ENCODE peak calls at places on chromosomes 4 and X, in five cellular contexts. Q is breast epithelium, Z is cardiac muscle cell, K is thyroid gland, F is upper lobe of right lung. E is an unnamed sample. For H3K4me1, the result is how much of the 10 kb centered on the place peaks cover.

GRCh38 chr4:185713272-185713671 is 98.7 kb downstream of the SORBS2 start:
- DNase-seq in K (no peak), Q (no peak), Z (no peak), F (no peak), E (no peak)

GRCh38 chr4:37770016-37770415 is 56.5 kb upstream of the PGM2 start:
- DNase-seq in Q (no peak), K (no peak), Z (no peak), F (no peak), E (no peak)

GRCh38 chr4:53702334-53703266 is 111.3 kb upstream of the LNX1 start:
- DNase-seq in Q (peak), K (peak), F (peak), Z (peak), E (no peak)

GRCh38 chr4:166882221-166882620 is 352.1 kb downstream of the SPOCK3 start:
- DNase-seq in F (no peak), Q (no peak), K (no peak), Z (no peak), E (no peak)

GRCh38 chr4:122992111-122992510 is 69.7 kb upstream of the NUDT6 start:
- DNase-seq in Q (no peak), Z (no peak), K (no peak), F (no peak), E (no peak)

GRCh38 chrX:138847930-138848329 is 136.4 kb upstream of the FGF13 start:
- DNase-seq in Z (peak), K (no peak), F (no peak), Q (no peak), E (no peak)

GRCh38 chrX:103124284-103124683 is 31.3 kb upstream of the NXF3 start:
- DNase-seq in F (no peak), Q (no peak), Z (no peak), K (no peak), E (no peak)

GRCh38 chr4:15653864-15654391 is 1.2 kb downstream of the FBXL5 start:
- DNase-seq in Q (no peak), K (no peak), Z (peak), F (no peak), E (no peak)

GRCh38 chr4:57137261-57137660 is 27.1 kb upstream of the IGFBP7 start:
- DNase-seq in F (no peak), Z (no peak), K (no peak), Q (no peak), E (no peak)

GRCh38 chrX:45472968-45473367 is 272.3 kb upstream of the DIPK2B start:
- DNase-seq in Z (no peak), F (no peak), K (no peak), Q (no peak), E (no peak)

GRCh38 chrX:47080915-47081236 is 2.6 kb downstream of the RGN start:
- DNase-seq in F (no peak), K (no peak), Q (no peak), Z (no peak), E (no peak)

GRCh38 chrX:103953353-103953752 is 9.1 kb upstream of the TMSB15B start:
- DNase-seq in Z (no peak), F (no peak), Q (no peak), K (no peak), E (no peak)

DNA sequence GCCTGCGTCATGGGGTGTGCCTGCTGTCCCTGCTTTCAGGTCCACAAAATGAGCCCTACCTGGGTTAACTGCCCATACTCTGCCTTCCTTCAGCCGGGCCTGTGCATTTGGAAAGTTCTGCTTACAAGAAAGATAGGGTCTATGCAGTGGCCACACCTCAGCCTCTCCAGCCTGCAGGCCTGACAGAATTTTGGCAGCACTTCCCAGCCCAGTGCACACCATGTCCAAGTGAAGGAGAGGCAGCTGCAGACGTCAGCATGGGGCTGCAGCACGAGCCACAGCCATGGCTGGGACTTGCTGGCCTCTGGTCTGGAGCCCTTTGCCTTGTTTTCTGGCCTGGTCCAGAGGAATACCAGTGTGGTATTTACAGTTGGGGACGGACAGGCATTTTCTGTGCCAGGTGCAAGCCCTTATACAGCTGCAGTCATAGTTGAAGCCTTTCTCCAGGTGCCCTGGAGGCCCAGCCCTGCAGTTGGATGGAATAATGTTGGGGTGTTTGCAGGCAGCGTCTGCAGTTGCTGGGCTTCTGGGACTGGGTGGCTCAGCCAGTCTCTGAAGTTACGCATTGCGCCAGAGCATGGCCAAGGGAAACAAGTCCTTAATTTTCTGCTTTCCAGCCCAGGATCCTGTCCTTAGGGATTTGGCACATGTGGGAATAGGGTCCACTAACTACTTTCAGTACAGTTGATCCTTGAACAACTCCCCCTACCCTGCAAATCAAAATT is 26.2 kb downstream of the JADE1 start:
- DNase-seq in Z (no peak), Q (no peak), K (peak), F (peak), E (no peak)
- H3K4me1 ChIP-seq in Z (under half), Q (under half), K (half or more), F (under half), E (under half)

GRCh38 chrX:32472364-32472763 is 739.0 kb downstream of the DMD start:
- DNase-seq in K (no peak), Z (no peak), F (no peak), Q (no peak), E (no peak)
- H3K27ac ChIP-seq in K (no peak), Z (no peak), F (no peak), Q (no peak), E (no peak)

GRCh38 chr4:776743-777441 is 49.0 kb downstream of the CPLX1 start:
- DNase-seq in K (no peak), F (no peak), Q (no peak), Z (no peak), E (no peak)
- H3K4me1 ChIP-seq in K (under half), F (under half), Q (under half), Z (under half), E (under half)

GRCh38 chr4:24763631-24764302 is 31.6 kb upstream of the SOD3 start:
- DNase-seq in Z (no peak), F (no peak), Q (peak), K (peak), E (no peak)
- H3K27ac ChIP-seq in Z (no peak), F (no peak), Q (no peak), K (no peak), E (no peak)